ENCODE peak calls at places on chromosomes 5 and 9, in ten cellular contexts. C is heart right ventricle, Z is cardiac fibroblast, T is thoracic aorta, U is epithelial cell of esophagus, V is MM.1S, I is GM12865, Y is cardiac muscle cell, Q is colonic mucosa, S is BJ. H is an unnamed sample.

GRCh38 chr5:34691326-34691725 is 35.2 kb downstream of the RAI14 start:
- DNase-seq in C (no peak), Z (peak), T (no peak), U (no peak), V (no peak), I (no peak), Y (no peak), Q (no peak), S (no peak), H (no peak)

GRCh38 chr5:145915970-145916638 is 20.3 kb upstream of the SH3RF2 start:
- DNase-seq in C (no peak), Z (no peak), T (no peak), U (no peak), V (no peak), I (no peak), Y (no peak), Q (no peak), S (no peak), H (no peak)

GRCh38 chr9:11893331-11893730 is 799.9 kb upstream of the TYRP1 start:
- DNase-seq in C (no peak), Z (no peak), T (no peak), U (no peak), V (no peak), I (no peak), Y (no peak), Q (no peak), S (no peak), H (peak)

GRCh38 chr5:59042683-59043082 is 459.8 kb downstream of the RAB3C start:
- DNase-seq in C (peak), Z (peak), T (no peak), U (no peak), V (no peak), I (no peak), Y (peak), Q (no peak), S (no peak), H (peak)

GRCh38 chr5:168850683-168851082 is 271.5 kb upstream of the PANK3 start:
- DNase-seq in C (no peak), Z (no peak), T (no peak), U (no peak), V (no peak), I (no peak), Y (no peak), Q (no peak), S (no peak), H (no peak)

GRCh38 chr5:158538506-158539074 is 561.1 kb downstream of the EBF1 start:
- DNase-seq in C (no peak), Z (no peak), T (no peak), U (no peak), V (peak), I (peak), Y (no peak), Q (no peak), S (no peak), H (no peak)

GRCh38 chr5:164881442-164881841 is 1376.0 kb downstream of the MAT2B start:
- DNase-seq in C (no peak), Z (no peak), T (no peak), U (no peak), V (no peak), I (no peak), Y (no peak), Q (no peak), S (no peak), H (no peak)

GRCh38 chr5:315488-316209 is 5.9 kb upstream of the AHRR start:
- DNase-seq in C (no peak), Z (no peak), T (no peak), U (no peak), V (no peak), I (no peak), Y (no peak), Q (no peak), S (no peak), H (no peak)

GRCh38 chr5:68074048-68074632 is 141.4 kb upstream of the PIK3R1 start:
- DNase-seq in C (no peak), Z (no peak), T (no peak), U (peak), V (no peak), I (no peak), Y (no peak), Q (no peak), S (no peak), H (no peak)

DNA sequence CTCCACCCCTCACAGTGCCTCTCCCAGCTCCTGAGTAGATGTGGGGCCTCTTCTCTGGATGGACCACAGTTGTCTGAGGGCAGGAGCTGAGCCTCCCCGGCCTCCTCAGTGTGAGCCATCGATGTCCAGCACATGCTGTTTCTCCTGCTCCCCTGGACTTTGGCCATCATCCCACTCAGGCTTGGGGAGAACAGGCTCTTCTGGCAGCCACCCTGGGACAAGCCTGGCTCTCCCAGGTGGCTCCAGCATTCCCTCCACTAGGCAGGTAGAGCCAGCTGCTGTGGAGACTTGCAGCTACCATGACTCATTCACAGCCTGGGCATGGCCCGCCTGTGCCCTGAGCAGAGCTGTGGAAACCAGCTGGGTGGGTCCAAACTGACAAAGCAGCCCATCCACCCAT is 77.0 kb downstream of the CSNK1A1 start:
- DNase-seq in C (no peak), Z (no peak), T (no peak), U (peak), V (no peak), I (no peak), Y (no peak), Q (peak), S (no peak), H (no peak)
- TF ChIP-seq CTCF in C (no peak), Z (no peak), T (no peak), U (peak), V (no peak), I (no peak), Y (no peak), Q (no peak), S (no peak), H (no peak)

DNA sequence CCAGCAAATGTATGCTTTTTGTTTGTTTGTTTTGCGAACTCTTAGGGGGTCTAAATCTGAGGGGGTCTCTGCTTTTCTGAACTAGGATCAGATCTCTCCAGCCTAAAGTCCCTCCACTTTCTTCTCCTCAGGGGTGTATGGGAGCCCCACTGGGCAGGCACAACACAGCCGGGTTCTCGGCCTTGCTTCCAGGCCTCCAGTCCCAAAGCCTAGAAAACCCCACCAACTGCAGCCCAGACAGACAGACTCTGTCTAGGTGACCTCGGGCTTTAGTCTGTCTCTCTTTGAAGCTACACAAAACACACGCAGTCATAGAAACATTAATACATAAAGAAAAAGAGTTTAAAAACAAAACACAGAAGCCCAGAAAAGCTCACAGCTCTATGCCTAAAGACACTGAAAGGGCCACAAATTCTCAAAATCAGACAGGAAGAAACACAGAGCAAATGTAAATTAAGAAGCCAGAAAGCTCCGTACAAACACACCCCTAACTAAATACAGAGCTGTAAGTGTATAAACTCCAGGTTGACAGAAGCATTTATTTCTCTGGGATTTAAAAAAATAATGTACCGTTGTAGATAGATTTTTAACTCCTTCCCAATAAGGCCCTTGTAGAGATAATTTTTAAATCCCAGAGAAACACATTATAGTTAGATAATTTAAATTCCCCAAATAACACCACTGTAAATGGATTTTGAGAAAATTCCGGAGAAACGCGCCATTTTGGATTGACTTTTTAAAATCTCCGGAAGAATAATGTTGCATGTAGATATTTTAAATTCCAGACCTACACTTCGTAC is 2.0 kb downstream of the PITX1 start:
- DNase-seq in C (no peak), Z (peak), T (no peak), U (no peak), V (peak), I (no peak), Y (no peak), Q (no peak), S (no peak), H (peak)
- H3K4me3 ChIP-seq in C (no peak), Z (no peak), T (peak), U (peak), V (peak), I (no peak), Y (no peak), Q (peak), S (peak), H (no peak)

GRCh38 chr9:133664651-133665050 is 28.5 kb downstream of the DBH start:
- DNase-seq in C (no peak), Z (no peak), T (no peak), U (no peak), V (no peak), I (no peak), Y (peak), Q (no peak), S (no peak), H (no peak)
- TF ChIP-seq CTCF in C (no peak), Z (no peak), T (no peak), U (no peak), V (no peak), I (no peak), Y (no peak), Q (no peak), S (no peak), H (peak)

GRCh38 chr9:126500600-126501382 is 112.9 kb upstream of the LMX1B start:
- DNase-seq in C (peak), Z (peak), T (no peak), U (peak), V (peak), I (peak), Y (peak), Q (peak), S (no peak), H (peak)

GRCh38 chr9:126501383-126502331 is 112.1 kb upstream of the LMX1B start:
- DNase-seq in C (no peak), Z (no peak), T (no peak), U (no peak), V (no peak), I (no peak), Y (no peak), Q (no peak), S (no peak), H (no peak)

GRCh38 chr9:126499005-126499910 is 114.5 kb upstream of the LMX1B start:
- DNase-seq in C (no peak), Z (peak), T (no peak), U (peak), V (peak), I (peak), Y (peak), Q (no peak), S (no peak), H (peak)

GRCh38 chr9:126498331-126498730 is 115.4 kb upstream of the LMX1B start:
- DNase-seq in C (no peak), Z (no peak), T (no peak), U (no peak), V (no peak), I (no peak), Y (no peak), Q (no peak), S (no peak), H (no peak)

DNA sequence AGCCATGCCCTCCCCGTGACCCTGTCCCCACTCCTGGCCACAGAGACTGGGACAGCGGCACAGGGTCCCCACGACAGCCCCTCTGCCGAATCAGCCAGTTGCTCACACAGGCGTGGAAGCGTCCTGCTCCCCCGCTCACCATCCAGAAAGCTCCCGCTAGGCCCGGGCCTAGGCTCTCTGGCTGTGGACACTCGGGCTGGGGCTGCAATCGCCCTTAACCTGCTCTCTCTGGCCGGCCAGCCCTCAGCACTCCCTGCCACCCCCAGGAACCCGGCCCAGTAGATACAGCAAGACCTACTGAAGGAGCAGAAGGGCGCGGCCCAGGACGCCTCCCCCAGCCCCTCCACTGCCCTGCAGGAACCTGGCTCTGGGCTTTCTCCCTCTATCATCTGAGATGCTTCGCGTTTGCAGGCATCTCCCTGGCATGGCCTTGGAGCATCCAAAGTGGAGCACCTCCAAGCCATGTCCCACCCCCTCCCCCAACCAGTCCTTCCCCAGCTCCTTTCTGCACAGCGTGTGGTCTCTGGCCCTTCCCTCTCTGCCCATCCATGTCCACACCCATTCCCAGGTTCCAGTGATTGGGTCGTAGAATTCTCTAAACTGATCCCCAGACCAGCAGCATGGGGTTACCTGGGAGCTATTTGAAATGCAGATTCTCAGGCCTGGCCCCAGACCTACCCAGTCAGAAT is 113.7 kb upstream of the LMX1B start:
- DNase-seq in C (no peak), Z (no peak), T (no peak), U (no peak), V (no peak), I (no peak), Y (peak), Q (no peak), S (no peak), H (no peak)
- H3K4me3 ChIP-seq in C (peak), Z (peak), T (peak), U (peak), V (peak), I (no peak), Y (peak), Q (peak), S (peak), H (no peak)

DNA sequence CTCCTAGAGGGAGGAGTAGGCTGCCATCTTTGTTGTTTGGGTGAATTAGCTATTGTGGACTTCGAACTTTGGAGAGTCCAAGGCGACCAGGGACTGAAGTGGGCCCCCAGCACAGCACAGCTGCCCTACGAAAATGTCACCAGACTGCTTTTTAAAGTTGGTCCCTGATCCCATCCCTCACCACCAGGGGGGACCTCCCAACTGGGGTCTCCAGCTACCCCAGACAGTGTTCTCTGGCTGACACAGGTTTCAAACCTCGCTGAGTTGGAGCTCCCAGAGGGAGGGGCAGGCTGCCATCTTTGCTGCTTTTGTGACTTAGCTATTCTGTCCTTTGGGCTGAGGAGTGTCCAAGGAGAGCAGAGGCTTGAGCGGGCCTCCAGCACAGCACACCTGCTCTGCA is 45.7 kb upstream of the ADRB2 start:
- DNase-seq in C (no peak), Z (no peak), T (no peak), U (no peak), V (no peak), I (no peak), Y (no peak), Q (no peak), S (no peak), H (no peak)
- TF ChIP-seq CTCF in C (no peak), Z (no peak), T (no peak), U (no peak), V (no peak), I (no peak), Y (no peak), Q (no peak), S (no peak), H (no peak)

GRCh38 chr9:137318565-137318964 is 16.5 kb upstream of the NRARP start:
- DNase-seq in C (no peak), Z (no peak), T (no peak), U (no peak), V (no peak), I (no peak), Y (peak), Q (no peak), S (no peak), H (no peak)

GRCh38 chr9:137318976-137319375 is 16.9 kb upstream of the NRARP start:
- DNase-seq in C (peak), Z (peak), T (no peak), U (no peak), V (no peak), I (no peak), Y (peak), Q (no peak), S (no peak), H (no peak)

GRCh38 chr9:137320555-137321384 is 18.7 kb upstream of the NRARP start:
- DNase-seq in C (peak), Z (no peak), T (no peak), U (no peak), V (no peak), I (peak), Y (no peak), Q (no peak), S (no peak), H (no peak)

GRCh38 chr9:137319434-137319975 is 17.4 kb upstream of the NRARP start:
- DNase-seq in C (peak), Z (no peak), T (no peak), U (no peak), V (no peak), I (no peak), Y (no peak), Q (no peak), S (no peak), H (no peak)

GRCh38 chr9:137319976-137320551 is 18.0 kb upstream of the NRARP start:
- DNase-seq in C (peak), Z (no peak), T (no peak), U (no peak), V (no peak), I (no peak), Y (no peak), Q (no peak), S (no peak), H (no peak)
- H3K4me3 ChIP-seq in C (no peak), Z (no peak), T (no peak), U (no peak), V (no peak), I (no peak), Y (no peak), Q (no peak), S (no peak), H (no peak)

GRCh38 chr5:2101685-2102084 is 219.0 kb upstream of the IRX4 start:
- DNase-seq in C (no peak), Z (no peak), T (no peak), U (no peak), V (no peak), I (no peak), Y (no peak), Q (no peak), S (no peak), H (no peak)

GRCh38 chr5:2106721-2107120 is 224.0 kb upstream of the IRX4 start:
- DNase-seq in C (no peak), Z (no peak), T (no peak), U (no peak), V (no peak), I (no peak), Y (no peak), Q (no peak), S (no peak), H (no peak)

GRCh38 chr5:2105141-2105540 is 222.4 kb upstream of the IRX4 start:
- DNase-seq in C (no peak), Z (no peak), T (no peak), U (no peak), V (peak), I (no peak), Y (no peak), Q (no peak), S (no peak), H (no peak)

GRCh38 chr5:2102821-2103776 is 220.4 kb upstream of the IRX4 start:
- DNase-seq in C (no peak), Z (no peak), T (no peak), U (no peak), V (no peak), I (no peak), Y (peak), Q (no peak), S (no peak), H (no peak)

DNA sequence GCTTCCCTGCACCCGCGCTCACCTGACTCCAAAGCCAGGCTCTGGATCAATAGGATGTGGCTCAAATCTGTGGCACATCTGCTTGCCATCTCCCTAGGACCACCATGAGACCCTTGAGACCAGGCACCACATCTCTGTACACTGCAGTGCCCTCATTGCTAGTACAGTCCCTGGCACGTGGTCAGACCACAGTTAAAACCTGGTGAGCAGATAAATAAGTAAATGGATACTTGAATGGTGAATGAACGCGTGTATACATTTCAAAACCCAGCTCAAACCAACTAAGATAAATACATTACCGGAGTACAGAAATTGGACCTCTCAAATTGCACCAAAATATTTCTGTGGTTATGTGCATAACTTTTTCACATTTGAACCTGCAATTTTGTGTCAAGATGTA is 221.2 kb upstream of the IRX4 start:
- DNase-seq in C (no peak), Z (no peak), T (no peak), U (no peak), V (no peak), I (no peak), Y (no peak), Q (no peak), S (no peak), H (no peak)
- TF ChIP-seq CTCF in C (no peak), Z (no peak), T (no peak), U (no peak), V (no peak), I (no peak), Y (no peak), Q (no peak), S (no peak), H (no peak)

GRCh38 chr9:90843530-90843929 is 41.9 kb downstream of the SYK start:
- DNase-seq in C (no peak), Z (no peak), T (no peak), U (no peak), V (no peak), I (no peak), Y (no peak), Q (no peak), S (no peak), H (no peak)
- H3K4me3 ChIP-seq in C (no peak), Z (no peak), T (no peak), U (no peak), V (no peak), I (no peak), Y (no peak), Q (no peak), S (no peak), H (no peak)

DNA sequence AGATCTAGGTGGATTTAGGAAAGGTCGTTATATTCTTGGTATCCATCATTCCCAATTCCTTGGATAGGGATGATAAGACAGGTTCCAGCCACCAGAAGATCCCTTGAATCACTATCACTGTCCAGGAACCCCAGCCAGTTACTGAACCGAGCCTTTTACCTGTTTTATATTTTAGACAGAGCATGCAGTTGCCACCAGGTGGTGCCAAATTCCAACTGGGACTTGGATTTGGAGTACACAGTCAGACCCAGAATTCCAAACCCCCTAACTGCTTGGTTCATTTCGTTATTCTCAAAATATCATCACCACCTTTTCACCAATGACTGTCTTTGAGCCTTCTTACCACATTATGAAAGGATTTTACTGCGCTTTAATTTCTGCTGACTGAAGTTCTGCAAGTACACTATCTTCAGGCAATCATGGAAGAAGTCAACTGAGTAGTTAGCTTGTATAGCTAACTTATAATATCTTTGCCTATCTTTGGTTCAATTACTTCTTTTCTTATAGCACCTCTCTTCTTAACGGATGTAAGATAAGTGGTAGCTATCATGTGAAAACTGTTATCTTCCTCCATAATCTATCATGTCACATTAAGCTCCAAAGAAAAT is 191.8 kb downstream of the PRR16 start:
- DNase-seq in C (no peak), Z (peak), T (no peak), U (peak), V (peak), I (peak), Y (peak), Q (peak), S (no peak), H (peak)
- TF ChIP-seq CTCF in C (peak), Z (peak), T (no peak), U (peak), V (peak), I (peak), Y (peak), Q (peak), S (peak), H (peak)

H was measured in astrocyte of the spinal cord.